ENCODE peak calls at places on chromosomes 12 and 14, in seven cellular contexts. K is A549, G is HepG2, Z is sigmoid colon, Q is transverse colon, T is esophagus muscularis mucosa, O is ovary. V is an unnamed sample.

GRCh38 chr12:54438506-54438905 is 19.4 kb upstream of the ITGA5 start:
- DNase-seq in K (no peak), G (no peak), Z (no peak), Q (no peak), T (no peak), O (no peak), V (no peak)

GRCh38 chr14:52014601-52015267 is 25.4 kb downstream of the RTRAF start:
- DNase-seq in K (no peak), G (no peak), Z (peak; percentile 55), Q (no peak), T (no peak), O (no peak), V (no peak)

GRCh38 chr12:46442239-46442638 is 69.7 kb upstream of the SLC38A2 start:
- DNase-seq in K (no peak), G (no peak), Z (no peak), Q (no peak), T (no peak), O (no peak), V (no peak)

GRCh38 chr12:63978519-63978918 is 134.0 kb downstream of the SRGAP1 start:
- DNase-seq in K (peak; percentile 59), G (peak; percentile 4), Z (no peak), Q (no peak), T (no peak), O (no peak), V (no peak)

GRCh38 chr12:119802472-119802871 is 74.6 kb downstream of the CIT start:
- DNase-seq in K (no peak), G (no peak), Z (peak; percentile 73), Q (peak; percentile 15), T (no peak), O (no peak), V (peak; percentile 19)

GRCh38 chr12:122081697-122082221 is 3.2 kb downstream of the MLXIP start:
- DNase-seq in K (no peak), G (no peak), Z (peak; percentile 88), Q (peak; percentile 60), T (no peak), O (peak; percentile 68), V (peak; percentile 53)

GRCh38 chr12:47276253-47277070 is 196.7 kb upstream of the AMIGO2 start:
- DNase-seq in K (peak; percentile 85), G (peak; percentile 29), Z (no peak), Q (peak; percentile 67), T (peak; percentile 90), O (no peak), V (no peak)

GRCh38 chr14:97381309-97381708 is 584.1 kb downstream of the VRK1 start:
- DNase-seq in K (no peak), G (no peak), Z (no peak), Q (no peak), T (no peak), O (no peak), V (no peak)

GRCh38 chr12:114481200-114481535 is 75.2 kb upstream of the TBX5 start:
- DNase-seq in K (no peak), G (no peak), Z (no peak), Q (no peak), T (no peak), O (no peak), V (no peak)

GRCh38 chr12:107491856-107492255 is 193.7 kb upstream of the PWP1 start:
- DNase-seq in K (peak; percentile 22), G (no peak), Z (no peak), Q (no peak), T (no peak), O (no peak), V (no peak)

GRCh38 chr12:121176826-121177529 is 33.0 kb upstream of the P2RX4 start:
- DNase-seq in K (no peak), G (no peak), Z (no peak), Q (no peak), T (no peak), O (no peak), V (no peak)

GRCh38 chr14:41297961-41298690 is 308.6 kb upstream of the LRFN5 start:
- DNase-seq in K (no peak), G (no peak), Z (no peak), Q (no peak), T (no peak), O (no peak), V (no peak)

GRCh38 chr12:120261951-120262851 is 3.3 kb downstream of the PXN start:
- DNase-seq in K (peak; percentile 74), G (no peak), Z (peak; percentile 76), Q (peak; percentile 46), T (no peak), O (no peak), V (peak; percentile 58)

GRCh38 chr12:111405856-111406473 is at the start of gene SH2B3:
- DNase-seq in K (no peak), G (no peak), Z (no peak), Q (no peak), T (no peak), O (peak; percentile 82), V (no peak)

GRCh38 chr12:80321653-80322052 is 122.4 kb upstream of the PTPRQ start:
- DNase-seq in K (peak; percentile 5), G (peak; percentile 2), Z (no peak), Q (no peak), T (no peak), O (no peak), V (no peak)

GRCh38 chr14:68782091-68782981 is 10.5 kb downstream of the ZFP36L1 start:
- DNase-seq in K (no peak), G (no peak), Z (peak; percentile 65), Q (no peak), T (peak; percentile 62), O (peak; percentile 50), V (no peak)

GRCh38 chr12:22088886-22089285 is 42.9 kb downstream of the CMAS start:
- DNase-seq in K (no peak), G (no peak), Z (no peak), Q (no peak), T (no peak), O (no peak), V (no peak)

GRCh38 chr12:68831751-68832503 is 23.9 kb downstream of the MDM2 start:
- DNase-seq in K (no peak), G (no peak), Z (no peak), Q (no peak), T (no peak), O (no peak), V (no peak)

GRCh38 chr14:44316647-44317432 is 190.2 kb downstream of the FSCB start:
- DNase-seq in K (peak; percentile 92), G (peak; percentile 58), Z (no peak), Q (peak; percentile 30), T (no peak), O (no peak), V (no peak)

GRCh38 chr14:92481811-92482559 is 31.6 kb upstream of the RIN3 start:
- DNase-seq in K (no peak), G (no peak), Z (no peak), Q (peak; percentile 4), T (no peak), O (no peak), V (no peak)

GRCh38 chr12:93751864-93752610 is 74.9 kb downstream of the CRADD start:
- DNase-seq in K (no peak), G (no peak), Z (no peak), Q (no peak), T (no peak), O (no peak), V (no peak)

GRCh38 chr14:88553886-88554457 is 835 bp downstream of the PTPN21 start:
- DNase-seq in K (no peak), G (no peak), Z (no peak), Q (no peak), T (no peak), O (no peak), V (no peak)

GRCh38 chr12:16602412-16602811 is 3.5 kb downstream of the LMO3 start:
- DNase-seq in K (no peak), G (no peak), Z (no peak), Q (no peak), T (no peak), O (no peak), V (no peak)

GRCh38 chr14:59638885-59639284 is 62.3 kb upstream of the CCDC175 start:
- DNase-seq in K (no peak), G (no peak), Z (no peak), Q (no peak), T (no peak), O (no peak), V (no peak)

GRCh38 chr14:64510825-64511679 is 6.5 kb downstream of the ZBTB1 start:
- DNase-seq in K (peak; percentile 76), G (peak; percentile 64), Z (peak; percentile 80), Q (peak; percentile 77), T (no peak), O (peak; percentile 62), V (peak; percentile 93)

GRCh38 chr12:104059963-104060362 is 4.4 kb upstream of the HCFC2 start:
- DNase-seq in K (no peak), G (no peak), Z (no peak), Q (no peak), T (no peak), O (no peak), V (no peak)

GRCh38 chr12:86257173-86257572 is 982 bp upstream of the MGAT4C start:
- DNase-seq in K (no peak), G (no peak), Z (no peak), Q (no peak), T (no peak), O (no peak), V (no peak)
- TF ChIP-seq EP300 in K (no peak), G (no peak), Z (no peak), Q (no peak), T (no peak), O (no peak), V (no peak)

GRCh38 chr12:49956663-49957569 is 4.8 kb upstream of the AQP5 start:
- DNase-seq in K (no peak), G (no peak), Z (no peak), Q (no peak), T (no peak), O (no peak), V (no peak)
- H3K4me1 ChIP-seq in K (peaks cover 14% of the 10 kb centered on the region), G (peaks cover 15% of the 10 kb centered on the region), Z (peaks cover 7% of the 10 kb centered on the region), Q (peaks cover 11% of the 10 kb centered on the region), T (peaks cover 13% of the 10 kb centered on the region), O (peaks cover 3% of the 10 kb centered on the region), V (peaks cover 4% of the 10 kb centered on the region)

GRCh38 chr14:77707355-77707723 is 484 bp downstream of the ALKBH1 start:
- DNase-seq in K (peak; percentile 41), G (peak; percentile 14), Z (no peak), Q (peak; percentile 54), T (no peak), O (no peak), V (no peak)

GRCh38 chr14:77708749-77709148 is 846 bp downstream of the SLIRP start:
- DNase-seq in K (no peak), G (no peak), Z (no peak), Q (no peak), T (no peak), O (no peak), V (no peak)

GRCh38 chr14:77709412-77709811 is 1.5 kb downstream of the SLIRP start:
- DNase-seq in K (no peak), G (peak; percentile 13), Z (no peak), Q (no peak), T (no peak), O (no peak), V (no peak)

GRCh38 chr14:77710364-77710763 is 2.5 kb downstream of the SLIRP start:
- DNase-seq in K (no peak), G (peak; percentile 66), Z (no peak), Q (no peak), T (no peak), O (no peak), V (no peak)

GRCh38 chr14:77707724-77708408 is at the start of the genes ALKBH1 and SLIRP:
- DNase-seq in K (peak; percentile 82), G (peak; percentile 81), Z (peak; percentile 92), Q (peak; percentile 90), T (peak; percentile 96), O (peak; percentile 84), V (peak; percentile 92)
- TF ChIP-seq EP300 in K (no peak), G (no peak), Z (no peak), Q (peak; percentile 14), T (no peak), O (no peak), V (peak; percentile 59)

GRCh38 chr14:55129086-55129427 is at the start of gene LGALS3:
- DNase-seq in K (peak; percentile 56), G (no peak), Z (peak; percentile 86), Q (peak; percentile 88), T (no peak), O (peak; percentile 84), V (peak; percentile 61)
- H3K4me1 ChIP-seq in K (peaks cover 19% of the 10 kb centered on the region), G (peaks cover 32% of the 10 kb centered on the region), Z (peaks cover 62% of the 10 kb centered on the region), Q (peaks cover 69% of the 10 kb centered on the region), T (peaks cover 68% of the 10 kb centered on the region), O (peaks cover 19% of the 10 kb centered on the region), V (peaks cover 38% of the 10 kb centered on the region)